ENCODE peak calls at places on chromosomes 6 and 20, in four cellular contexts. K is fibroblast of villous mesenchyme, F is mesenchymal stem cell, P is AG04449. W is an unnamed sample.

GRCh38 chr20:50338479-50339195 is 148.0 kb downstream of the CEBPB start:
- DNase-seq in F (peak), K (peak), P (no peak), W (peak)

GRCh38 chr6:166814386-166814785 is 142.0 kb downstream of the RNASET2 start:
- DNase-seq in K (no peak), F (no peak), P (no peak), W (no peak)

GRCh38 chr20:14451458-14451857 is 114.0 kb upstream of the FLRT3 start:
- DNase-seq in P (no peak), F (no peak), K (no peak), W (no peak)

GRCh38 chr6:111805511-111806181 is 67.6 kb downstream of the FYN start:
- DNase-seq in F (peak), P (no peak), K (peak), W (peak)

GRCh38 chr20:41287327-41287726 is 30.2 kb downstream of the ZHX3 start:
- DNase-seq in K (peak), F (peak), P (peak), W (peak)

GRCh38 chr6:89281779-89282246 is 33.3 kb downstream of the GABRR2 start:
- DNase-seq in F (peak), K (peak), P (no peak), W (peak)

GRCh38 chr6:165744515-165745228 is 81.6 kb upstream of the PDE10A start:
- DNase-seq in P (no peak), F (peak), K (peak), W (no peak)

GRCh38 chr6:142911395-142911794 is 33.6 kb downstream of the HIVEP2 start:
- DNase-seq in F (no peak), P (no peak), K (no peak), W (no peak)

GRCh38 chr6:33904050-33904827 is 100.4 kb upstream of the MLN start:
- DNase-seq in K (no peak), P (no peak), F (no peak), W (no peak)

GRCh38 chr6:93468291-93468690 is 48.9 kb upstream of the EPHA7 start:
- DNase-seq in P (no peak), F (peak), K (no peak), W (no peak)

GRCh38 chr6:121260651-121261102 is 73.6 kb downstream of the TBC1D32 start:
- DNase-seq in K (peak), F (peak), P (no peak), W (peak)

GRCh38 chr6:11763460-11764249 is 14.9 kb downstream of the ADTRP start:
- DNase-seq in K (peak), F (no peak), P (no peak), W (no peak)

GRCh38 chr6:37460805-37461204 is 27.8 kb downstream of the CMTR1 start:
- DNase-seq in P (no peak), F (no peak), K (no peak), W (no peak)

GRCh38 chr6:118993803-118994231 is 58.9 kb upstream of the MCM9 start:
- DNase-seq in K (no peak), P (no peak), F (no peak), W (no peak)

GRCh38 chr6:116461563-116462507 is 660 bp downstream of the CALHM6 start:
- DNase-seq in K (peak), P (no peak), F (peak), W (peak)

GRCh38 chr20:36645998-36646397 is at the start of gene SLA2:
- DNase-seq in F (no peak), K (no peak), P (no peak), W (no peak)

DNA sequence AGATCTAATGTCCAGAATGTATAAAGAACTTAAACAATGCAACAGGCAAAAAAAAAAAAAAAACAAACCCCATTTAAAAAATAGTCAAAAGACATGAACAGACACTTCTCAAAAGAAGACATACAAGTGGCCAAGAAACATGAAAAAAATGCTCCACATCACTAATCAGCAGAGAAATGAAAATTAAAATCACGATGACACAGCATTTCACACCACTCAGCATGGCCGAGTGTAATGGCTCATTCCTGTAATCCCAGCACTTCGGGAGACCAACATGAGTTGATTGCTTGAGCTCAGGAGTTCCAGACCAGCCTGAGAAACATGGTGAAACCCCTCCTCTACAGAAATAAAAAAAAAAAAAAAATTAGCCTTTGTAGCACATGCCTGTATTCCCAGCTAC is 701.4 kb upstream of the NRSN1 start:
- DNase-seq in K (no peak), P (no peak), F (no peak), W (no peak)
- H3K4me3 ChIP-seq in K (no peak), P (no peak), F (no peak), W (no peak)

GRCh38 chr6:79946773-79947190 is 571 bp downstream of the ELOVL4 start:
- DNase-seq in K (peak), F (peak), P (no peak), W (peak)

GRCh38 chr6:79947191-79948173 is at the start of gene ELOVL4:
- DNase-seq in K (peak), P (no peak), F (peak), W (peak)

GRCh38 chr6:79946242-79946641 is 1.1 kb downstream of the ELOVL4 start:
- DNase-seq in K (peak), P (no peak), F (peak), W (peak)

DNA sequence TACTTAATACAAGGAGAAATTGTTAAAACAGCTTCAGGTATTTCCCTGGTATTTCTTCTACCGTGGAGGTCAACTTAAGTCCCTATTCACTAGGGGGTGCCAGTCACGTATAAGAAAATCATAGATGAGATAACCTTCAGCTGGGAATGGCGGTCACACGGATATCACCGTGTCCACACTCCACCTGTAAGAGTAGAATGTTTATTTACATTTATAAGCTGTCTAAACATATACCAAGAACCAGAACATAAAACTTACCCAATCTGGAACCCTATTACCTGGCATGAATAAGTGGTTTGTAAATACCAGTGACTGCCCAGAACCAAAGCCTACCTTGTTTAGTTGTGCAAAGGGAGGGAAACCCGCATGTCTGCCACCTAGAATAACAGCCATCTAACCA is 1.9 kb upstream of the ELOVL4 start:
- DNase-seq in F (peak), K (peak), P (peak), W (peak)
- H3K4me3 ChIP-seq in F (no peak), K (no peak), P (no peak), W (no peak)

DNA sequence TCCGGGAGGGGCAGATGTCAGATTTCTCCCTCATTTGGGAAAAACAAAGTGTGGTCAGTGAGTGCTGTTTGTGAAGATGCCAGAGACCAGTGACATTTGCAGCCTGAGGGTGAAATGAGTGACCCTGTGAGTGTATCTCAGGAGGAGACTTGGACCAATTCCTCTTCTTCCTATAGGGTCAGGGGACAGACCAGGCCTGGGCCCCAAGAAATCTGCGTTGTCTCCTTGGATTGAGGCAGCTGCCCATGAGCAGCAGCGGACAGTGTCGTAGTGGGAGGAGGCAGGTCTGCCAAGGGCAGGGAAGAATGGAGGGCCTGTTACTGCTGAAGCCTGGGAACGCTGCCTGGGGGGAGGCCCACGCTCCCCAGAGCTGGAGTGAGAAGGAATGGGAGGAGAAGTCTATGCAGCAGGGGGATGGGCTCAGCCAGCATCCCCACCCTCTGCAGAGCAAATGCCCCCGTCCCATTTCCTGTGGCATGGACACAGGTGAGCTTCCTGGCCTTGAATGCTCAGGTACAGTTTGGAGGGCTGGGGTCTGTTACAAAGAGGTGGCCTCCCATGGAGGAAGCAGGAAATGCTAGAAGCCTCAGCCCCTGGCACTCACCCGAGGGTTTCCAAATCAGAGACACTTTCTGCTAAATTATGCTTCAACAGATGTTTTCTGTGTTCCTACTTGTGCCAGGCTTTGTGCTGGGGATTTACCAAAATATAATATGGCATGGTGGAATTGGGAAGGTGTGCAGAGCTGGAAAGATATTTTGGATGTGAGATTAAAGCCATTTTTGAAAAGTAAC is 29.8 kb downstream of the DAAM2 start:
- DNase-seq in K (no peak), P (no peak), F (no peak), W (peak)
- H3K4me3 ChIP-seq in K (no peak), P (peak), F (no peak), W (peak)

GRCh38 chr20:237918-238317 is 10.9 kb downstream of the DEFB129 start:
- DNase-seq in K (no peak), P (no peak), F (no peak), W (no peak)

GRCh38 chr20:235891-236290 is 8.8 kb downstream of the DEFB129 start:
- DNase-seq in K (peak), P (no peak), F (no peak), W (peak)

GRCh38 chr20:237479-237878 is 10.4 kb downstream of the DEFB129 start:
- DNase-seq in P (no peak), F (no peak), K (no peak), W (no peak)
- H3K4me3 ChIP-seq in P (no peak), F (no peak), K (no peak), W (no peak)

DNA sequence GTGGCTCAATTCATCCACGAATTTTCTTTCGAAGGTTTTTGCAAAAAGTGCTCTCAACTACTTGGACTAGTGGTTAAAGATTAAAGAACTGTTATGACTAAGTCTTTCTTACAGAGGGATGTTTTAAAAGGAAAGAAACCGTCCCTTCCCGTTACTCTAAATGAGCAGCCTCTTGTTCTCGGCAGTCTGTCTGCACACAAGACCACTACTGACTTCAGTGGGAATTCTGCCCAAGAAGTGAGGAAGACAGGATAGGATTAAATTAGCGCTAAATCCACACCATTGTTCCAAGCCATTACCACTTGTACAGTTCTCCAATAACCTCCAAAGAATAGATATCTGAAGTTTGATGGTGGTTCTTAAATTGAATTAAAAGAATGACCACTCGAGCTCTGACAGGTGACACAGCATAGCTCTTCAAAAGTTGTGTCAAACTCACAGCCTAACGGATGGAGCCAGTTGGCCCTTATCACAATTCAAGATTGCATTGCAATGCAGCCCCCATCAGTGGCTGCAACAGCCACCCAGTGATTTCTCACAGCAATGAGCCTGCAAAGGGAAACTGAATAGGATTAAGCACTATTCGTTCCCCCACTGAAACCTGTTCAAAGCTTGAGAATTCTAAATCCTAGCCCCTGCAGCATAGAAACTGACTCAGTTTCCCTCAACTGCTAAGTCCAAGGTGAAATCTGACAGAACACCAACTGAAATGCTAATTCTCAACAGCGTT is 1.8 kb downstream of the EPB41L2 start:
- DNase-seq in K (peak), F (peak), P (no peak), W (peak)
- H3K4me3 ChIP-seq in K (peak), F (peak), P (peak), W (peak)

GRCh38 chr6:147510949-147511590 is 2.6 kb downstream of the SAMD5 start:
- DNase-seq in P (no peak), K (no peak), F (no peak), W (no peak)
- H3K4me3 ChIP-seq in P (peak), K (no peak), F (no peak), W (no peak)

GRCh38 chr20:53917145-53918009 is 153.0 kb downstream of the BCAS1 start:
- DNase-seq in P (no peak), F (peak), K (peak), W (peak)
- H3K4me3 ChIP-seq in P (no peak), F (no peak), K (no peak), W (no peak)

DNA sequence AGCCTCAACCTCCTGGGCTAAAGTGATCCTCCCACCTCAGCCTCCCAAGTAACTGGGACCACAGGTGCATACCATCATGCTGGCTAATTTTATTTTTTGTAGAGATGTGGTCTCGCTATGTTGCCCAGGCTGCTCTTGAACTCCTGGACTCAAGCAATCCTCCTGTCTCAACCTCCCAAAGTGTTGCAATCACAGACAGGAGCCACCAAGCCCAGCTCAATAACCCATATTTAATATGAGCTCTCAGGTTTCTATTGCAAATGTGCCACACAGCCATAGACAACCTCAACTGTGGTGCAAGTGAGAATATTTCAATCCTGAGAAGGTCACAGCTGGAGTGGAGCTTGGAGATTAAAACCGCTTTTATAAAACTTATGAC is 14.4 kb downstream of the JPH2 start:
- DNase-seq in F (no peak), P (no peak), K (no peak), W (no peak)
- H3K4me3 ChIP-seq in F (no peak), P (no peak), K (no peak), W (no peak)

W was measured in AG10803.